ENCODE peak calls at places on chromosome 2, in seven cellular contexts. V is NCI-H446; B is astrocyte of the spinal cord; U is activated naive CD8-positive, alpha-beta T cell treated with anti-CD3 and anti-CD28 coated beads for 36 hours; E is GM12864; H is stimulated activated CD4-positive, alpha-beta T cell treated with anti-CD3 and anti-CD28 coated beads, Interleukin-1b, Interleukin-23, amount 100 ng/mL, for 1 hour; O is heart right ventricle. Z is an unnamed sample.

GRCh38 chr2:174965992-174966789 is 39.0 kb downstream of the CHN1 start:
- DNase-seq in V (no peak), B (peak), U (no peak), E (no peak), H (no peak), O (no peak), Z (no peak)

GRCh38 chr2:65420712-65421431 is 11.5 kb downstream of the SPRED2 start:
- DNase-seq in V (no peak), B (peak), U (no peak), E (no peak), H (no peak), O (peak), Z (no peak)

GRCh38 chr2:173401716-173402326 is 47.1 kb downstream of the CDCA7 start:
- DNase-seq in V (no peak), B (peak), U (no peak), E (no peak), H (no peak), O (no peak), Z (no peak)

GRCh38 chr2:172783091-172783898 is 47.6 kb downstream of the RAPGEF4 start:
- DNase-seq in V (no peak), B (peak), U (no peak), E (no peak), H (no peak), O (peak), Z (no peak)

GRCh38 chr2:193476171-193476800 is 1281.6 kb upstream of the TMEFF2 start:
- DNase-seq in V (no peak), B (no peak), U (peak), E (no peak), H (no peak), O (no peak), Z (no peak)

GRCh38 chr2:165161510-165161909 is 42.3 kb downstream of the SCN3A start:
- DNase-seq in V (no peak), B (peak), U (no peak), E (no peak), H (no peak), O (no peak), Z (no peak)

GRCh38 chr2:96495983-96496382 is 9.2 kb downstream of the NEURL3 start:
- DNase-seq in V (no peak), B (no peak), U (no peak), E (no peak), H (no peak), O (no peak), Z (no peak)

GRCh38 chr2:159211447-159212396 is 74.8 kb downstream of the WDSUB1 start:
- DNase-seq in V (no peak), B (peak), U (no peak), E (no peak), H (no peak), O (no peak), Z (no peak)

GRCh38 chr2:189762551-189763298 is at the start of gene OSGEPL1:
- DNase-seq in V (peak), B (peak), U (peak), E (peak), H (peak), O (peak), Z (peak)

GRCh38 chr2:134727385-134727784 is 8.6 kb upstream of the TMEM163 start:
- DNase-seq in V (no peak), B (peak), U (no peak), E (no peak), H (no peak), O (no peak), Z (no peak)

GRCh38 chr2:102096103-102096502 is 46.4 kb upstream of the IL1R1 start:
- DNase-seq in V (no peak), B (no peak), U (no peak), E (no peak), H (no peak), O (no peak), Z (no peak)